ENCODE peak calls at places on chromosome 20, in four cellular contexts. One of them, this sample, is unnamed.
A peak's percentile ranks its signal among the peaks of the same experiment; 100 is the strongest.

GRCh38 chr20:11387189-11387754 is 530.4 kb upstream of the BTBD3 start:
- DNase-seq in right lobe of liver: no peak
- DNase-seq in psoas muscle: no peak
- DNase-seq in pancreas: no peak
- DNase-seq in this sample: no peak

GRCh38 chr20:49705358-49705757 is 8.3 kb downstream of the B4GALT5 start:
- DNase-seq in right lobe of liver: no peak
- DNase-seq in psoas muscle: no peak
- DNase-seq in pancreas: no peak
- DNase-seq in this sample: no peak

GRCh38 chr20:31496761-31497295 is 17.4 kb upstream of the HM13 start:
- DNase-seq in right lobe of liver: peak; percentile 41
- DNase-seq in psoas muscle: peak; percentile 71
- DNase-seq in pancreas: no peak
- DNase-seq in this sample: peak; percentile 95

GRCh38 chr20:2299301-2299700 is 3.5 kb downstream of the TGM3 start:
- DNase-seq in right lobe of liver: peak; percentile 87
- DNase-seq in psoas muscle: peak; percentile 47
- DNase-seq in pancreas: peak; percentile 29
- DNase-seq in this sample: peak; percentile 70

GRCh38 chr20:47993035-47993755 is 207.9 kb upstream of the SULF2 start:
- DNase-seq in right lobe of liver: no peak
- DNase-seq in psoas muscle: no peak
- DNase-seq in pancreas: no peak
- DNase-seq in this sample: no peak

GRCh38 chr20:60211618-60212463 is 253.6 kb downstream of the CDH26 start:
- DNase-seq in right lobe of liver: no peak
- DNase-seq in psoas muscle: no peak
- DNase-seq in pancreas: no peak
- DNase-seq in this sample: no peak

GRCh38 chr20:20078041-20078440 is 25.7 kb downstream of the CFAP61 start:
- DNase-seq in right lobe of liver: no peak
- DNase-seq in psoas muscle: no peak
- DNase-seq in pancreas: no peak
- DNase-seq in this sample: no peak

GRCh38 chr20:61253640-61254511 is 1.8 kb downstream of the CDH4 start:
- DNase-seq in right lobe of liver: no peak
- DNase-seq in psoas muscle: no peak
- DNase-seq in pancreas: no peak
- DNase-seq in this sample: no peak

GRCh38 chr20:41344938-41345728 is 4.5 kb downstream of the LPIN3 start:
- DNase-seq in right lobe of liver: no peak
- DNase-seq in psoas muscle: no peak
- DNase-seq in pancreas: no peak
- DNase-seq in this sample: peak; percentile 17

GRCh38 chr20:9068232-9068781 is 580 bp upstream of the PLCB4 start:
- DNase-seq in right lobe of liver: no peak
- DNase-seq in psoas muscle: peak; percentile 31
- DNase-seq in pancreas: peak; percentile 18
- DNase-seq in this sample: peak; percentile 57

GRCh38 chr20:37494796-37495195 is 26.3 kb upstream of the NNAT start:
- DNase-seq in right lobe of liver: no peak
- DNase-seq in psoas muscle: no peak
- DNase-seq in pancreas: no peak
- DNase-seq in this sample: no peak

GRCh38 chr20:12925214-12925755 is 83.5 kb upstream of the SPTLC3 start:
- DNase-seq in right lobe of liver: peak; percentile 34
- DNase-seq in psoas muscle: no peak
- DNase-seq in pancreas: peak; percentile 41
- DNase-seq in this sample: no peak

DNA sequence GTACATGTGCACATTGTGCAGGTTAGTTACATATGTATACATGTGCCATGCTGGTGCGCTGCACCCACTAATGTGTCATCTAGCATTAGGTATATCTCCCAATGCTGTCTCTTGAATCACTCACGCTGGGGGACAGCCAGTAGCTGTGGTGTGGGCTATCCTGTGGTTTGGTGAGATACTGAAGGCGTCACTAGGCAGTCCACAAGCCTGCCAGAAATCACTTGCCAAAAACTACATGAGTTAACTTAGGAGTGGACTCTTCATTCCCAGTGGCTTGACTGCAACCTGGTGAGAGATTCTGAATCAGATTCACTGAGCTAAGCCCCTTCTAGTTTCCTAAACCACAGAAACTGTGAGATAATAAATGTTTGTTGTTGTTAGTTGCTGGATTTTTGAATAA is 191.3 kb downstream of the TSHZ2 start:
- DNase-seq in right lobe of liver: peak; percentile 37
- DNase-seq in psoas muscle: peak; percentile 34
- DNase-seq in pancreas: no peak
- DNase-seq in this sample: no peak
- H3K4me3 ChIP-seq in right lobe of liver: no peak overlapping the region
- H3K4me3 ChIP-seq in psoas muscle: no peak overlapping the region
- H3K4me3 ChIP-seq in pancreas: no peak overlapping the region
- H3K4me3 ChIP-seq in this sample: no peak overlapping the region

GRCh38 chr20:50747275-50747674 is 15.9 kb downstream of the PARD6B start:
- DNase-seq in right lobe of liver: no peak
- DNase-seq in psoas muscle: no peak
- DNase-seq in pancreas: no peak
- DNase-seq in this sample: no peak
- H3K4me3 ChIP-seq in right lobe of liver: no peak overlapping the region
- H3K4me3 ChIP-seq in psoas muscle: no peak overlapping the region
- H3K4me3 ChIP-seq in pancreas: no peak overlapping the region
- H3K4me3 ChIP-seq in this sample: no peak overlapping the region

GRCh38 chr20:23078351-23078993 is 7.7 kb downstream of the CD93 start:
- DNase-seq in right lobe of liver: no peak
- DNase-seq in psoas muscle: no peak
- DNase-seq in pancreas: no peak
- DNase-seq in this sample: no peak
- H3K4me3 ChIP-seq in right lobe of liver: no peak overlapping the region
- H3K4me3 ChIP-seq in psoas muscle: no peak overlapping the region
- H3K4me3 ChIP-seq in pancreas: no peak overlapping the region
- H3K4me3 ChIP-seq in this sample: no peak overlapping the region

GRCh38 chr20:35174458-35175216 is 2.8 kb downstream of the PROCR start:
- DNase-seq in right lobe of liver: peak; percentile 85
- DNase-seq in psoas muscle: peak; percentile 31
- DNase-seq in pancreas: peak; percentile 34
- DNase-seq in this sample: peak; percentile 80
- H3K4me3 ChIP-seq in right lobe of liver: peak overlapping the region; percentile 37
- H3K4me3 ChIP-seq in psoas muscle: peak overlapping the region; percentile 4
- H3K4me3 ChIP-seq in pancreas: no peak overlapping the region
- H3K4me3 ChIP-seq in this sample: no peak overlapping the region

GRCh38 chr20:32761831-32762753 is at the start of gene DNMT3B:
- DNase-seq in right lobe of liver: peak; percentile 84
- DNase-seq in psoas muscle: peak; percentile 81
- DNase-seq in pancreas: peak; percentile 79
- DNase-seq in this sample: peak; percentile 93

GRCh38 chr20:32764000-32764960 is 2.1 kb downstream of the DNMT3B start:
- DNase-seq in right lobe of liver: no peak
- DNase-seq in psoas muscle: no peak
- DNase-seq in pancreas: no peak
- DNase-seq in this sample: no peak

GRCh38 chr20:32763202-32763999 is 1.2 kb downstream of the DNMT3B start:
- DNase-seq in right lobe of liver: no peak
- DNase-seq in psoas muscle: no peak
- DNase-seq in pancreas: peak; percentile 23
- DNase-seq in this sample: peak; percentile 78

GRCh38 chr20:32762754-32763201 is 593 bp downstream of the DNMT3B start:
- DNase-seq in right lobe of liver: no peak
- DNase-seq in psoas muscle: no peak
- DNase-seq in pancreas: no peak
- DNase-seq in this sample: no peak

GRCh38 chr20:32761417-32761830 is 761 bp upstream of the DNMT3B start:
- DNase-seq in right lobe of liver: no peak
- DNase-seq in psoas muscle: no peak
- DNase-seq in pancreas: no peak
- DNase-seq in this sample: no peak
- H3K4me3 ChIP-seq in right lobe of liver: peak overlapping the region; percentile 58
- H3K4me3 ChIP-seq in psoas muscle: peak overlapping the region; percentile 80
- H3K4me3 ChIP-seq in pancreas: peak overlapping the region; percentile 85
- H3K4me3 ChIP-seq in this sample: peak overlapping the region; percentile 46

GRCh38 chr20:35560105-35560511 is 18.2 kb downstream of the ERGIC3 start:
- DNase-seq in right lobe of liver: no peak
- DNase-seq in psoas muscle: no peak
- DNase-seq in pancreas: no peak
- DNase-seq in this sample: peak; percentile 25
- H3K4me3 ChIP-seq in right lobe of liver: no peak overlapping the region
- H3K4me3 ChIP-seq in psoas muscle: no peak overlapping the region
- H3K4me3 ChIP-seq in pancreas: no peak overlapping the region
- H3K4me3 ChIP-seq in this sample: no peak overlapping the region

GRCh38 chr20:673606-674005 is 2.0 kb downstream of the SCRT2 start:
- DNase-seq in right lobe of liver: no peak
- DNase-seq in psoas muscle: no peak
- DNase-seq in pancreas: no peak
- DNase-seq in this sample: no peak
- H3K4me3 ChIP-seq in right lobe of liver: no peak overlapping the region
- H3K4me3 ChIP-seq in psoas muscle: no peak overlapping the region
- H3K4me3 ChIP-seq in pancreas: no peak overlapping the region
- H3K4me3 ChIP-seq in this sample: no peak overlapping the region

DNA sequence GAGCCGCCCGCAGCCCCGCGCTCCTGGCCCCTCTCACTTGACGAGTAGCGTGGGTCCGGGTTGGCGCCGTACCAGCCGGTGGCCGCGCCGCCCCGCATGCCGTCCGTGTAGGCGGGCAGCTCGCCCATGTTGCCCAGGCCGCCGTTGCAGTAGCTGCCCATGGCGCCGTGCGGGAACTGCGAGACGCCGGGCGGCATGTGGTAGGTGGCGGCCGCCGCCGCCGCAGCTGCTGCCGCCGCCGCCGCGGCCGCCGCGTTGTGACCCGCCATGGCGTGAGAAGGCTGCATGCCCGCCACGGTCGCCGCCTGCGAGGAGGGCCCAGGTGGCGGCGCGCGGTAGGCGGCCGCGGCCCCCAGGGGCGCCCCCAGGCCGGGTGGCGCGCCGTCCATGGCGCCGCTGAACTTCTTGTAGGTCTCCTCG is 395 bp downstream of the NKX2-4 start:
- DNase-seq in right lobe of liver: peak; percentile 25
- DNase-seq in psoas muscle: peak; percentile 18
- DNase-seq in pancreas: no peak
- DNase-seq in this sample: no peak
- H3K4me3 ChIP-seq in right lobe of liver: no peak overlapping the region
- H3K4me3 ChIP-seq in psoas muscle: peak overlapping the region; percentile 46
- H3K4me3 ChIP-seq in pancreas: peak overlapping the region; percentile 28
- H3K4me3 ChIP-seq in this sample: peak overlapping the region; percentile 15

This sample was measured in aorta.